ENCODE peak calls at places on chromosome 20, in six cellular contexts. One of them, this sample, is unnamed.

GRCh38 chr20:10805764-10806163 is 132.0 kb upstream of the JAG1 start:
- DNase-seq in cardiac muscle cell: no peak
- DNase-seq in psoas muscle: no peak
- DNase-seq in naive thymus-derived CD4-positive, alpha-beta T cell: no peak
- DNase-seq in prostate gland: no peak
- DNase-seq in CD8-positive, alpha-beta T cell: no peak
- DNase-seq in this sample: no peak

GRCh38 chr20:38073307-38074010 is 39.9 kb downstream of the RPRD1B start:
- DNase-seq in cardiac muscle cell: peak
- DNase-seq in psoas muscle: peak
- DNase-seq in naive thymus-derived CD4-positive, alpha-beta T cell: peak
- DNase-seq in prostate gland: peak
- DNase-seq in CD8-positive, alpha-beta T cell: no peak
- DNase-seq in this sample: peak

GRCh38 chr20:11980263-11980662 is 62.6 kb downstream of the BTBD3 start:
- DNase-seq in cardiac muscle cell: no peak
- DNase-seq in psoas muscle: no peak
- DNase-seq in naive thymus-derived CD4-positive, alpha-beta T cell: no peak
- DNase-seq in prostate gland: no peak
- DNase-seq in CD8-positive, alpha-beta T cell: no peak
- DNase-seq in this sample: no peak

GRCh38 chr20:658731-659291 is 5.8 kb upstream of the SRXN1 start:
- DNase-seq in cardiac muscle cell: no peak
- DNase-seq in psoas muscle: no peak
- DNase-seq in naive thymus-derived CD4-positive, alpha-beta T cell: no peak
- DNase-seq in prostate gland: no peak
- DNase-seq in CD8-positive, alpha-beta T cell: no peak
- DNase-seq in this sample: no peak

GRCh38 chr20:52783769-52784168 is 188.4 kb upstream of the TSHZ2 start:
- DNase-seq in cardiac muscle cell: no peak
- DNase-seq in psoas muscle: no peak
- DNase-seq in naive thymus-derived CD4-positive, alpha-beta T cell: no peak
- DNase-seq in prostate gland: no peak
- DNase-seq in CD8-positive, alpha-beta T cell: no peak
- DNase-seq in this sample: no peak

GRCh38 chr20:35556871-35557270 is 15.0 kb downstream of the ERGIC3 start:
- DNase-seq in cardiac muscle cell: no peak
- DNase-seq in psoas muscle: no peak
- DNase-seq in naive thymus-derived CD4-positive, alpha-beta T cell: no peak
- DNase-seq in prostate gland: no peak
- DNase-seq in CD8-positive, alpha-beta T cell: no peak
- DNase-seq in this sample: no peak

GRCh38 chr20:38153011-38153329 is 12.1 kb downstream of the TGM2 start:
- DNase-seq in cardiac muscle cell: no peak
- DNase-seq in psoas muscle: no peak
- DNase-seq in naive thymus-derived CD4-positive, alpha-beta T cell: no peak
- DNase-seq in prostate gland: no peak
- DNase-seq in CD8-positive, alpha-beta T cell: no peak
- DNase-seq in this sample: no peak

GRCh38 chr20:36744764-36745191 is 1.1 kb downstream of the NDRG3 start:
- DNase-seq in cardiac muscle cell: peak
- DNase-seq in psoas muscle: peak
- DNase-seq in naive thymus-derived CD4-positive, alpha-beta T cell: no peak
- DNase-seq in prostate gland: peak
- DNase-seq in CD8-positive, alpha-beta T cell: no peak
- DNase-seq in this sample: no peak

GRCh38 chr20:47191074-47191673 is 165.3 kb downstream of the ZMYND8 start:
- DNase-seq in cardiac muscle cell: no peak
- DNase-seq in psoas muscle: no peak
- DNase-seq in naive thymus-derived CD4-positive, alpha-beta T cell: no peak
- DNase-seq in prostate gland: no peak
- DNase-seq in CD8-positive, alpha-beta T cell: no peak
- DNase-seq in this sample: no peak

GRCh38 chr20:58229198-58229802 is 847 bp upstream of the ANKRD60 start:
- DNase-seq in cardiac muscle cell: no peak
- DNase-seq in psoas muscle: no peak
- DNase-seq in naive thymus-derived CD4-positive, alpha-beta T cell: no peak
- DNase-seq in prostate gland: no peak
- DNase-seq in CD8-positive, alpha-beta T cell: no peak
- DNase-seq in this sample: no peak

GRCh38 chr20:57214948-57215347 is 51.5 kb downstream of the BMP7 start:
- DNase-seq in cardiac muscle cell: no peak
- DNase-seq in psoas muscle: no peak
- DNase-seq in naive thymus-derived CD4-positive, alpha-beta T cell: no peak
- DNase-seq in prostate gland: no peak
- DNase-seq in CD8-positive, alpha-beta T cell: no peak
- DNase-seq in this sample: no peak

GRCh38 chr20:35248641-35249475 is 22.4 kb downstream of the MMP24 start:
- DNase-seq in cardiac muscle cell: no peak
- DNase-seq in psoas muscle: no peak
- DNase-seq in naive thymus-derived CD4-positive, alpha-beta T cell: no peak
- DNase-seq in prostate gland: no peak
- DNase-seq in CD8-positive, alpha-beta T cell: no peak
- DNase-seq in this sample: no peak

GRCh38 chr20:49424536-49424935 is 57.9 kb downstream of the KCNB1 start:
- DNase-seq in cardiac muscle cell: no peak
- DNase-seq in psoas muscle: peak
- DNase-seq in naive thymus-derived CD4-positive, alpha-beta T cell: no peak
- DNase-seq in prostate gland: no peak
- DNase-seq in CD8-positive, alpha-beta T cell: no peak
- DNase-seq in this sample: no peak

GRCh38 chr20:10309326-10309725 is 90.7 kb downstream of the SNAP25 start:
- DNase-seq in cardiac muscle cell: no peak
- DNase-seq in psoas muscle: no peak
- DNase-seq in naive thymus-derived CD4-positive, alpha-beta T cell: no peak
- DNase-seq in prostate gland: no peak
- DNase-seq in CD8-positive, alpha-beta T cell: no peak
- DNase-seq in this sample: no peak

GRCh38 chr20:46805836-46806235 is 88.8 kb upstream of the EYA2 start:
- DNase-seq in cardiac muscle cell: no peak
- DNase-seq in psoas muscle: no peak
- DNase-seq in naive thymus-derived CD4-positive, alpha-beta T cell: no peak
- DNase-seq in prostate gland: no peak
- DNase-seq in CD8-positive, alpha-beta T cell: no peak
- DNase-seq in this sample: no peak

GRCh38 chr20:63711085-63711645 is 3.3 kb downstream of the ZGPAT start:
- DNase-seq in cardiac muscle cell: no peak
- DNase-seq in psoas muscle: no peak
- DNase-seq in naive thymus-derived CD4-positive, alpha-beta T cell: no peak
- DNase-seq in prostate gland: no peak
- DNase-seq in CD8-positive, alpha-beta T cell: no peak
- DNase-seq in this sample: no peak

GRCh38 chr20:37856932-37857660 is 45.8 kb upstream of the VSTM2L start:
- DNase-seq in cardiac muscle cell: no peak
- DNase-seq in psoas muscle: no peak
- DNase-seq in naive thymus-derived CD4-positive, alpha-beta T cell: no peak
- DNase-seq in prostate gland: no peak
- DNase-seq in CD8-positive, alpha-beta T cell: no peak
- DNase-seq in this sample: no peak

GRCh38 chr20:61948586-61949362 is 116.9 kb downstream of the TAF4 start:
- DNase-seq in cardiac muscle cell: no peak
- DNase-seq in psoas muscle: no peak
- DNase-seq in naive thymus-derived CD4-positive, alpha-beta T cell: no peak
- DNase-seq in prostate gland: no peak
- DNase-seq in CD8-positive, alpha-beta T cell: no peak
- DNase-seq in this sample: no peak

GRCh38 chr20:19205999-19206398 is 6.4 kb upstream of the SLC24A3 start:
- DNase-seq in cardiac muscle cell: peak
- DNase-seq in psoas muscle: peak
- DNase-seq in naive thymus-derived CD4-positive, alpha-beta T cell: peak
- DNase-seq in prostate gland: peak
- DNase-seq in CD8-positive, alpha-beta T cell: peak
- DNase-seq in this sample: peak

GRCh38 chr20:59618131-59618530 is 13.8 kb downstream of the PHACTR3 start:
- DNase-seq in cardiac muscle cell: no peak
- DNase-seq in psoas muscle: no peak
- DNase-seq in naive thymus-derived CD4-positive, alpha-beta T cell: no peak
- DNase-seq in prostate gland: no peak
- DNase-seq in CD8-positive, alpha-beta T cell: no peak
- DNase-seq in this sample: no peak

GRCh38 chr20:47379433-47380150 is 23.1 kb upstream of the ZMYND8 start:
- DNase-seq in cardiac muscle cell: no peak
- DNase-seq in psoas muscle: no peak
- DNase-seq in naive thymus-derived CD4-positive, alpha-beta T cell: no peak
- DNase-seq in prostate gland: no peak
- DNase-seq in CD8-positive, alpha-beta T cell: no peak
- DNase-seq in this sample: no peak

GRCh38 chr20:44959896-44960852 is at the start of gene TOMM34:
- DNase-seq in cardiac muscle cell: peak
- DNase-seq in psoas muscle: peak
- DNase-seq in naive thymus-derived CD4-positive, alpha-beta T cell: peak
- DNase-seq in prostate gland: peak
- DNase-seq in CD8-positive, alpha-beta T cell: peak
- DNase-seq in this sample: peak

GRCh38 chr20:47282864-47283263 is 73.6 kb downstream of the ZMYND8 start:
- DNase-seq in cardiac muscle cell: no peak
- DNase-seq in psoas muscle: no peak
- DNase-seq in naive thymus-derived CD4-positive, alpha-beta T cell: no peak
- DNase-seq in prostate gland: no peak
- DNase-seq in CD8-positive, alpha-beta T cell: no peak
- DNase-seq in this sample: no peak

DNA sequence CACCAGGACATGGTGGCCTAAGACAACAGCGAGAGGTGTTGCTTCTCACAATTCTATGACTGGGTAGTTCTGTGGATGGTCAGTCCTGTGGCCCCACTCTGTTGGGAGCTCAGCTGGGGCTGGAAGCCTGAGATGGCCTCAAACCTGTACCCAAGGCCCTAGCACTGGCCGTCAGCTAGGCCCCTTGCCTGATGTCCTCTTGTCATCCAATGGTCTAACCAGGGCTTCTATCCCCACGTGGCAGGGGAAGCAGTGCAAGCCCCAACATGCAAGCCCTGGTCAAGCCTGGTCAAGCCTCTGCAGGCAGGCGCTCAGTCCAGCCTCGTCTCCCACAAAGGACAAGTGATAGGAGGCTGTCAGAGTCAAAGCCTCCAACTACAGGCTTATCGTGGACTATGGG is 196.5 kb upstream of the CST7 start:
- DNase-seq in cardiac muscle cell: no peak
- DNase-seq in psoas muscle: no peak
- DNase-seq in naive thymus-derived CD4-positive, alpha-beta T cell: no peak
- DNase-seq in prostate gland: no peak
- DNase-seq in CD8-positive, alpha-beta T cell: no peak
- DNase-seq in this sample: no peak
- H3K4me3 ChIP-seq in cardiac muscle cell: no peak
- H3K4me3 ChIP-seq in psoas muscle: no peak
- H3K4me3 ChIP-seq in naive thymus-derived CD4-positive, alpha-beta T cell: no peak
- H3K4me3 ChIP-seq in prostate gland: no peak
- H3K4me3 ChIP-seq in CD8-positive, alpha-beta T cell: no peak
- H3K4me3 ChIP-seq in this sample: no peak

GRCh38 chr20:32360333-32360634 is 2.2 kb downstream of the ASXL1 start:
- DNase-seq in cardiac muscle cell: no peak
- DNase-seq in psoas muscle: no peak
- DNase-seq in naive thymus-derived CD4-positive, alpha-beta T cell: no peak
- DNase-seq in prostate gland: no peak
- DNase-seq in CD8-positive, alpha-beta T cell: no peak
- DNase-seq in this sample: no peak
- H3K4me3 ChIP-seq in cardiac muscle cell: peak
- H3K4me3 ChIP-seq in psoas muscle: peak
- H3K4me3 ChIP-seq in naive thymus-derived CD4-positive, alpha-beta T cell: peak
- H3K4me3 ChIP-seq in prostate gland: peak
- H3K4me3 ChIP-seq in CD8-positive, alpha-beta T cell: peak
- H3K4me3 ChIP-seq in this sample: peak

GRCh38 chr20:2654384-2654822 is 2.0 kb downstream of the NOP56 start:
- DNase-seq in cardiac muscle cell: no peak
- DNase-seq in psoas muscle: no peak
- DNase-seq in naive thymus-derived CD4-positive, alpha-beta T cell: no peak
- DNase-seq in prostate gland: no peak
- DNase-seq in CD8-positive, alpha-beta T cell: no peak
- DNase-seq in this sample: no peak
- H3K4me3 ChIP-seq in cardiac muscle cell: no peak
- H3K4me3 ChIP-seq in psoas muscle: peak
- H3K4me3 ChIP-seq in naive thymus-derived CD4-positive, alpha-beta T cell: peak
- H3K4me3 ChIP-seq in prostate gland: no peak
- H3K4me3 ChIP-seq in CD8-positive, alpha-beta T cell: peak
- H3K4me3 ChIP-seq in this sample: peak

GRCh38 chr20:41617059-41617921 is 887 bp downstream of the CHD6 start:
- DNase-seq in cardiac muscle cell: peak
- DNase-seq in psoas muscle: peak
- DNase-seq in naive thymus-derived CD4-positive, alpha-beta T cell: peak
- DNase-seq in prostate gland: peak
- DNase-seq in CD8-positive, alpha-beta T cell: peak
- DNase-seq in this sample: peak

GRCh38 chr20:41617931-41618806 is at the start of gene CHD6:
- DNase-seq in cardiac muscle cell: peak
- DNase-seq in psoas muscle: peak
- DNase-seq in naive thymus-derived CD4-positive, alpha-beta T cell: peak
- DNase-seq in prostate gland: peak
- DNase-seq in CD8-positive, alpha-beta T cell: peak
- DNase-seq in this sample: peak

GRCh38 chr20:41615671-41616070 is 2.5 kb downstream of the CHD6 start:
- DNase-seq in cardiac muscle cell: no peak
- DNase-seq in psoas muscle: no peak
- DNase-seq in naive thymus-derived CD4-positive, alpha-beta T cell: no peak
- DNase-seq in prostate gland: no peak
- DNase-seq in CD8-positive, alpha-beta T cell: no peak
- DNase-seq in this sample: no peak

GRCh38 chr20:41615110-41615509 is 3.1 kb downstream of the CHD6 start:
- DNase-seq in cardiac muscle cell: no peak
- DNase-seq in psoas muscle: no peak
- DNase-seq in naive thymus-derived CD4-positive, alpha-beta T cell: no peak
- DNase-seq in prostate gland: no peak
- DNase-seq in CD8-positive, alpha-beta T cell: no peak
- DNase-seq in this sample: no peak

DNA sequence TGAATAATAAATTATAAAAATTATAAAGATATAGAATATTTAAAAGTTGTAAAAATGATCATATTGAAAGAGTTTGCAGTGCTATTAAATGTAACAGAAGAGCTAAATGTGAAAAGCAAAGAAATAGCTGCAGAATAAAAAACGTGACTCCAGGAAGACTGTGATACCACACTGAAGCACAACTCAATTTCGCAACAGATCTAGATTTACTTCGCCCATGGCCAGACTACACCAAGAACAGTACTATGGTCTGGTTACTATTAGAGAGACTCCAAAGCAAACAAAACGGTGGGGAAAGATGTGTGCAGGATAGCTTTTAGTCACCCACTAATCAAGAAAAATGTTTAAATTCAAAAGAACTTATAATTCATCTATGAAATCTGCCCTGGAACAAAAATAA is 1.9 kb downstream of the CHD6 start:
- DNase-seq in cardiac muscle cell: no peak
- DNase-seq in psoas muscle: no peak
- DNase-seq in naive thymus-derived CD4-positive, alpha-beta T cell: no peak
- DNase-seq in prostate gland: no peak
- DNase-seq in CD8-positive, alpha-beta T cell: no peak
- DNase-seq in this sample: no peak
- H3K4me3 ChIP-seq in cardiac muscle cell: no peak
- H3K4me3 ChIP-seq in psoas muscle: peak
- H3K4me3 ChIP-seq in naive thymus-derived CD4-positive, alpha-beta T cell: peak
- H3K4me3 ChIP-seq in prostate gland: no peak
- H3K4me3 ChIP-seq in CD8-positive, alpha-beta T cell: no peak
- H3K4me3 ChIP-seq in this sample: no peak

This sample was measured in Peyer's patch.